ENCODE peak calls at places on chromosomes 6 and 20, in five cellular contexts. Z is testis, T is astrocyte of the cerebellum, A is tibial artery, L is epithelial cell of proximal tubule. I is an unnamed sample.

GRCh38 chr6:25435397-25435985 is 156.3 kb downstream of the CARMIL1 start:
- DNase-seq in Z (no peak), T (no peak), A (no peak), L (no peak), I (no peak)

GRCh38 chr20:57065646-57066045 is 200.8 kb downstream of the BMP7 start:
- DNase-seq in Z (no peak), T (no peak), A (no peak), L (no peak), I (no peak)

GRCh38 chr20:22729180-22729579 is 144.8 kb upstream of the FOXA2 start:
- DNase-seq in Z (no peak), T (no peak), A (no peak), L (no peak), I (no peak)

GRCh38 chr6:13212096-13212495 is 116.2 kb downstream of the TBC1D7 start:
- DNase-seq in Z (no peak), T (no peak), A (no peak), L (no peak), I (no peak)

GRCh38 chr6:148471624-148472494 is 129.2 kb downstream of the SASH1 start:
- DNase-seq in Z (no peak), T (no peak), A (no peak), L (no peak), I (no peak)

GRCh38 chr20:46367967-46368901 is 38.2 kb downstream of the ELMO2 start:
- DNase-seq in Z (no peak), T (no peak), A (no peak), L (no peak), I (no peak)

GRCh38 chr20:25042531-25043498 is 15.1 kb downstream of the ACSS1 start:
- DNase-seq in Z (peak; percentile 42), T (no peak), A (peak; percentile 65), L (no peak), I (no peak)

GRCh38 chr6:78397537-78397936 is 469.8 kb upstream of the IRAK1BP1 start:
- DNase-seq in Z (no peak), T (no peak), A (no peak), L (no peak), I (no peak)

GRCh38 chr6:140445474-140446004 is 1071.1 kb upstream of the CITED2 start:
- DNase-seq in Z (no peak), T (peak; percentile 55), A (no peak), L (no peak), I (no peak)

GRCh38 chr6:27168108-27168507 is 79.4 kb upstream of the PRSS16 start:
- DNase-seq in Z (no peak), T (no peak), A (no peak), L (no peak), I (no peak)

GRCh38 chr6:34236423-34237315 is at the start of gene HMGA1:
- DNase-seq in Z (peak; percentile 88), T (peak; percentile 43), A (peak; percentile 80), L (no peak), I (no peak)

GRCh38 chr6:144145546-144145945 is 4.8 kb upstream of the STX11 start:
- DNase-seq in Z (no peak), T (no peak), A (no peak), L (no peak), I (no peak)

GRCh38 chr6:128482642-128483041 is 37.8 kb downstream of the PTPRK start:
- DNase-seq in Z (no peak), T (no peak), A (no peak), L (no peak), I (no peak)

GRCh38 chr6:170463101-170463721 is 89.9 kb downstream of the PSMB1 start:
- DNase-seq in Z (no peak), T (no peak), A (no peak), L (no peak), I (no peak)

GRCh38 chr6:54474898-54475297 is 166.7 kb downstream of the TINAG start:
- DNase-seq in Z (no peak), T (no peak), A (no peak), L (no peak), I (no peak)

GRCh38 chr6:11085758-11086435 is 7.7 kb upstream of the SMIM13 start:
- DNase-seq in Z (no peak), T (peak; percentile 55), A (no peak), L (no peak), I (no peak)

GRCh38 chr6:126180585-126180984 is 159.3 kb upstream of the CENPW start:
- DNase-seq in Z (no peak), T (peak; percentile 74), A (no peak), L (peak; percentile 96), I (no peak)

GRCh38 chr6:115613488-115613887 is 447.2 kb downstream of the FRK start:
- DNase-seq in Z (no peak), T (peak; percentile 96), A (no peak), L (no peak), I (no peak)

GRCh38 chr6:43242908-43243648 is at the start of gene TTBK1:
- DNase-seq in Z (no peak), T (no peak), A (no peak), L (no peak), I (no peak)
- H3K4me3 ChIP-seq in Z (no peak within 1 kb of the TSS), T (no peak within 1 kb of the TSS), A (no peak within 1 kb of the TSS), L (no peak within 1 kb of the TSS), I (peak within 1 kb of the TSS; percentile 36)

GRCh38 chr20:1313236-1313964 is 15.5 kb downstream of the SDCBP2 start:
- DNase-seq in Z (peak; percentile 83), T (peak; percentile 39), A (peak; percentile 61), L (no peak), I (peak; percentile 85)
- H3K4me3 ChIP-seq in Z (peak overlapping the region; percentile 22), T (peak overlapping the region; percentile 28), A (peak overlapping the region; percentile 12), L (peak overlapping the region; percentile 46), I (peak overlapping the region; percentile 58)

GRCh38 chr6:46323966-46324622 is 153.3 kb upstream of the ENPP5 start:
- DNase-seq in Z (no peak), T (no peak), A (no peak), L (no peak), I (no peak)

GRCh38 chr6:46327769-46328168 is 157.0 kb upstream of the ENPP5 start:
- DNase-seq in Z (no peak), T (no peak), A (no peak), L (no peak), I (no peak)

GRCh38 chr6:46323312-46323965 is 152.7 kb upstream of the ENPP5 start:
- DNase-seq in Z (no peak), T (peak; percentile 90), A (peak; percentile 30), L (no peak), I (no peak)

GRCh38 chr6:46324706-46325105 is 153.9 kb upstream of the ENPP5 start:
- DNase-seq in Z (no peak), T (no peak), A (no peak), L (no peak), I (no peak)

DNA sequence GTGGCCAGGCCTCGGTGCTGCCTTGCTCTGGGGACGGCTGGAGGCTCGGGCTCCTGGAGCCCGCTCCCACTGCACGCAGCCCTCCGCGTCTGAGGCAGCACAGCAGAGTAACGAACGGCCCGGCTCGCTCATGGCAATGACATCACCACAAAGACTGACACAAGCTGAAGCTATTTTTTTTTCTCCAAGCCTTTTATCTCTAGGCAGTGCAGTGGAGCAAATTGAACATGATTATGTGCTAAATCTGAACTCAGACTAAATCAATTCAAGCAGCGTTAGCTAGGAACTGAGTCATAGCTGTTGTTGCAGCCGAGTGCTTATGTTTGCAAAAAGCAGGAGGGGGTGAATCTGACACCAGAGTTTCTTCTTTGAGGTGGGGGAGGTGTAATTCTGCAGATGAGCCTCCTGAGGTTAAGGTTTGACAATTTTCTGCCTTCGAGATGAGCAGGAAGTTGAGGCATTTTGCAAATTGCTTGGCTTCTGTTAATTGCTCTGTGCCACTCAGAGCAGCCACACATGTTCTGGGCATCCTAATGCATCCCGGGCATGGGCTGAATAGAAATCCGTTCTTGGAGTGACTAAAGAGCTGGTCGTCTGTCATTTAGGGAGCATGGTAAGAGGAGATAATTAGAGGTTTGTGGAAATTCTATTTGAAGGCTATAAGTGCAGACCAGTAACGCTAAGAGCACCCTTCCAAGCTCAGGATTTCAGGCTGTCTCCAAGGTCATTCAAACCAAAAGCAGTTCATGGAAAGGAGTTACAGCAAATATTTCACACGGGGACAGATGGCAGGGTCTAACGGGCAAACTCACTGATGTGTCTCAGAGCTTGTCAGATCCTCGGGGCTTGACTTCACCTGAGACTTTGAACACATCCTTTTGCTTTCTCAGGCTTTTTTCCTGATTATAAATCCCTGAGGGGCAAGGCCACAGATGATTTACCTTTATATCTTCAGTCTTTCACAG is 155.1 kb upstream of the ENPP5 start:
- DNase-seq in Z (no peak), T (peak; percentile 49), A (no peak), L (peak; percentile 61), I (no peak)
- H3K4me3 ChIP-seq in Z (no peak overlapping the region), T (peak overlapping the region; percentile 30), A (no peak overlapping the region), L (no peak overlapping the region), I (no peak overlapping the region)

DNA sequence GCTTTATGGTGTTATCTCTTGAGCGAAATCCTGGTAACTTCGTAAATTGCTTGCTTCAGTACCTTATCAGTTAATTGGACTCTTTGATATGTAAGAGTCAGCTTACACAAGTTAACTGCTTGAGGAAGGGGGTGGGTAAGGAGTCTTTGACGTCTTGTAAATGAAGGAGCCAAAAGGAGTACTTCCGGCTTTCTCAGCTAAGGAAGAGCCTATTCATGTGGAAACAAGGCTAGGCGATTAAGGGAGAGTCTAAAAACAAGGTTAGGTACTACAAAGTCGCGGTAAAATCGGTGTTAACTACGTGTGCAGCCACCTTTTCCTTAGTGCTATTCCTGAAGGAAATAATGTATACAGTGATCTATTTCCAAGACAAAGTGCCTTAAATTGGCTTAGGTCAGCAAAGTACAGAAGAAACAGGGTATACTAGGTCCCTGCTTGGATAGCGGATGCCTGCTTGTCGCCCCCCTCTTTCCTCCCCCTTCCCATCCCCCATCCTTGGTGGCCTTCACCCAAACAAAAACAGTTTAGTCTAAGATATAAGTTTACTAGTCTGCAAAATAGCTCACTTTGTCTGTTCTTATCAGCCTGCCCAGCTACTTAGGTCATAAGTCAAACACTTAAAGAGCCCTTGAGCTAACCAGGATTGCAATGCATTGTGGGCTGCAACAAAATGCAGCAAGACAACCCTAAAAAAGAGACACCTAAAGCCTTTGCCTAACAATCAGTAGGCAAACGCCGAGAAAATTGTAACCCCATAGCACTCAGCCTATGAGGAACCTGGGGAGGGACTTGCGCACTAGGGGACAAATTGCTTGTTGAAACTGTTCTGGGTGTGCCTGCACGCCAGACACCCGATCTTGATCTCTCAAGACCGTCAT is 147.3 kb downstream of the TRIM27 start:
- DNase-seq in Z (no peak), T (no peak), A (no peak), L (no peak), I (no peak)
- H3K4me3 ChIP-seq in Z (no peak overlapping the region), T (no peak overlapping the region), A (no peak overlapping the region), L (no peak overlapping the region), I (no peak overlapping the region)

I was measured in coronary artery.